ENCODE peak calls at places on chromosomes 5 and 9, in seven cellular contexts. One of them, this sample, is unnamed.

GRCh38 chr5:129909225-129909624 is 5.0 kb downstream of the CHSY3 start:
- DNase-seq in testis: no peak
- DNase-seq in breast epithelium: no peak
- DNase-seq in tibial nerve: no peak
- DNase-seq in sigmoid colon: no peak
- DNase-seq in A549: no peak
- DNase-seq in uterus: no peak
- DNase-seq in this sample: no peak

GRCh38 chr5:112734597-112734996 is 3.1 kb upstream of the APC start:
- DNase-seq in A549: no peak
- DNase-seq in sigmoid colon: no peak
- DNase-seq in tibial nerve: no peak
- DNase-seq in testis: no peak
- DNase-seq in uterus: no peak
- DNase-seq in breast epithelium: no peak
- DNase-seq in this sample: no peak

GRCh38 chr5:133292300-133292699 is 240.5 kb downstream of the HSPA4 start:
- DNase-seq in tibial nerve: no peak
- DNase-seq in sigmoid colon: no peak
- DNase-seq in A549: peak; percentile 50
- DNase-seq in breast epithelium: no peak
- DNase-seq in uterus: no peak
- DNase-seq in testis: no peak
- DNase-seq in this sample: no peak

GRCh38 chr9:2722715-2723114 is 5.4 kb downstream of the KCNV2 start:
- DNase-seq in tibial nerve: no peak
- DNase-seq in uterus: no peak
- DNase-seq in breast epithelium: no peak
- DNase-seq in testis: no peak
- DNase-seq in sigmoid colon: no peak
- DNase-seq in A549: no peak
- DNase-seq in this sample: no peak

GRCh38 chr5:150020249-150020648 is 19.7 kb downstream of the HMGXB3 start:
- DNase-seq in tibial nerve: no peak
- DNase-seq in sigmoid colon: no peak
- DNase-seq in A549: no peak
- DNase-seq in testis: no peak
- DNase-seq in uterus: no peak
- DNase-seq in breast epithelium: no peak
- DNase-seq in this sample: no peak

GRCh38 chr5:63125862-63126261 is 547.2 kb downstream of the LRRC70 start:
- DNase-seq in A549: peak; percentile 24
- DNase-seq in uterus: no peak
- DNase-seq in sigmoid colon: no peak
- DNase-seq in tibial nerve: no peak
- DNase-seq in testis: no peak
- DNase-seq in breast epithelium: no peak
- DNase-seq in this sample: no peak

GRCh38 chr5:79481574-79481973 is 32.4 kb downstream of the HOMER1 start:
- DNase-seq in tibial nerve: no peak
- DNase-seq in breast epithelium: no peak
- DNase-seq in testis: no peak
- DNase-seq in A549: no peak
- DNase-seq in sigmoid colon: no peak
- DNase-seq in uterus: no peak
- DNase-seq in this sample: no peak

GRCh38 chr5:10307206-10308148 is at the start of gene CMBL:
- DNase-seq in sigmoid colon: peak; percentile 69
- DNase-seq in tibial nerve: no peak
- DNase-seq in uterus: peak; percentile 49
- DNase-seq in A549: peak; percentile 64
- DNase-seq in testis: peak; percentile 71
- DNase-seq in breast epithelium: peak; percentile 58
- DNase-seq in this sample: peak; percentile 84

GRCh38 chr9:93017621-93018020 is 40.9 kb upstream of the SUSD3 start:
- DNase-seq in testis: no peak
- DNase-seq in tibial nerve: no peak
- DNase-seq in uterus: no peak
- DNase-seq in sigmoid colon: peak; percentile 42
- DNase-seq in A549: no peak
- DNase-seq in breast epithelium: no peak
- DNase-seq in this sample: peak; percentile 42

GRCh38 chr9:92032891-92033290 is 82.3 kb downstream of the SPTLC1 start:
- DNase-seq in sigmoid colon: no peak
- DNase-seq in tibial nerve: no peak
- DNase-seq in uterus: no peak
- DNase-seq in breast epithelium: no peak
- DNase-seq in testis: no peak
- DNase-seq in A549: no peak
- DNase-seq in this sample: no peak

GRCh38 chr5:181098642-181099452 is 32.1 kb downstream of the OR2V1 start:
- DNase-seq in tibial nerve: no peak
- DNase-seq in A549: peak; percentile 65
- DNase-seq in breast epithelium: no peak
- DNase-seq in uterus: no peak
- DNase-seq in sigmoid colon: no peak
- DNase-seq in testis: no peak
- DNase-seq in this sample: no peak

DNA sequence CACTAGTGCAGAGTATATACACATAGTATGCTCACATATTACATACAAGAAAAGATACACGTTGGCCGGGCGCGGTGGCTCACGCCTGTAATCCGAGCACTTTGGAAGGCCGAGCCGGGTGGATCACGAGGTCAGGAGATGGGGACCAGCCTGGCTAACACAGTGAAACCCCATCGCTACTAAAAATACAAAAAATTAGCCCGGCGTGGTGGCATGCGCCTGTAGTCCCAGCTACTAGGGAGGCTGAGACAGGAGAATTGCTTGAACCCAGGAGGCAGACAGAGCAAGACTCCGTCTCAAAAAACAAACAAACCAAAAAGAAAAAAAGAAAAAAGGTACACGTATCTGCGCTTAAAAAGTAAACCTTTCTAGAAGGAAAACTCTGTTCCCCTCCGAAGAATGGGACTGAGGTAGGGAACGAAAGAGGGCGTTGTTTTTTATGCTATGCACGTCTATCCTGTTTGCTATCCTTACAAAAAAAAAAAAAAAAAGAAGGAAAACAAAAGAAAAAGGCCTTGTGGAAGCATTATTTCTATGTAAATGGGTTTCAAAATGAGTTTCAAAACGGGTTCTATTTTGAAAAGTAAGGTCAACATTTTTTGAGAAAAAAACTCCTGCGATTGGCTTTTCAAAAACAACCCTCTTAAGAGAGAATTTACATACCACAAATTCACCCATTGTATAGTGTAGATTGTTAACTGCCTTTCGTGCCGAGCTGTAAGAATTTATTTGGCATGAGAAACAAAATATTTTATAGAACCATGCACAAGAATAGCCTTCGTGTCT is 1.2 kb downstream of the AK3 start:
- DNase-seq in uterus: no peak
- DNase-seq in breast epithelium: no peak
- DNase-seq in A549: no peak
- DNase-seq in tibial nerve: no peak
- DNase-seq in sigmoid colon: no peak
- DNase-seq in testis: peak; percentile 35
- DNase-seq in this sample: no peak
- TF ChIP-seq CTCF in uterus: no peak
- TF ChIP-seq CTCF in breast epithelium: no peak
- TF ChIP-seq CTCF in A549: no peak
- TF ChIP-seq CTCF in tibial nerve: no peak
- TF ChIP-seq CTCF in sigmoid colon: no peak
- TF ChIP-seq CTCF in testis: no peak
- TF ChIP-seq CTCF in this sample: no peak

GRCh38 chr5:142644640-142645361 is 41.1 kb downstream of the FGF1 start:
- DNase-seq in breast epithelium: no peak
- DNase-seq in uterus: peak; percentile 76
- DNase-seq in A549: peak; percentile 83
- DNase-seq in sigmoid colon: peak; percentile 75
- DNase-seq in testis: no peak
- DNase-seq in tibial nerve: no peak
- DNase-seq in this sample: no peak

GRCh38 chr5:142641681-142642080 is 44.2 kb downstream of the FGF1 start:
- DNase-seq in tibial nerve: no peak
- DNase-seq in testis: no peak
- DNase-seq in uterus: no peak
- DNase-seq in breast epithelium: no peak
- DNase-seq in A549: no peak
- DNase-seq in sigmoid colon: no peak
- DNase-seq in this sample: no peak

GRCh38 chr5:142640316-142641005 is 45.4 kb downstream of the FGF1 start:
- DNase-seq in sigmoid colon: no peak
- DNase-seq in breast epithelium: no peak
- DNase-seq in A549: no peak
- DNase-seq in testis: no peak
- DNase-seq in tibial nerve: no peak
- DNase-seq in uterus: no peak
- DNase-seq in this sample: no peak

GRCh38 chr5:142644127-142644526 is 41.8 kb downstream of the FGF1 start:
- DNase-seq in breast epithelium: no peak
- DNase-seq in sigmoid colon: no peak
- DNase-seq in uterus: no peak
- DNase-seq in tibial nerve: no peak
- DNase-seq in testis: no peak
- DNase-seq in A549: no peak
- DNase-seq in this sample: no peak

DNA sequence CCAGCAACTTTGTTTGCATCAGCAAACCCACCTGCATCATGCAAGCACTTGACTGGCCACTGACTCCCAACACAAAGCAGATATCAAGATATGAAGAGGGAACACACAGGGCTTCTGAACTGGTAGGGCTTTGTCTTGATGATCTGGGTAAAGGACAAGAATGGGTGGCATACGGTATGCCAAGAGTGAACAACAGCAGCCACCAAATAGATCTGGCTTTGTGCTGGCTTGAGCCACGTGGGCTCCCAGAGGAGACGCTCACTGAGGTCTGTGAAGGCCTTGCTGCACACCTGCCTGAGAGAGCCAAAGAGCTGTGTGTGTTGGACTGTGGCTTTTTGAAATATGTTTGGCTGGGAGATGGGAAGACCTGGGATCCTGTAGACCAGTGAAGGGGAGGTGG is 43.5 kb downstream of the FGF1 start:
- DNase-seq in breast epithelium: no peak
- DNase-seq in A549: no peak
- DNase-seq in uterus: no peak
- DNase-seq in testis: no peak
- DNase-seq in tibial nerve: no peak
- DNase-seq in sigmoid colon: no peak
- DNase-seq in this sample: no peak
- H3K27ac ChIP-seq in breast epithelium: no peak overlapping the region
- H3K27ac ChIP-seq in A549: no peak overlapping the region
- H3K27ac ChIP-seq in uterus: no peak overlapping the region
- H3K27ac ChIP-seq in testis: no peak overlapping the region
- H3K27ac ChIP-seq in tibial nerve: no peak overlapping the region
- H3K27ac ChIP-seq in sigmoid colon: peak overlapping the region; percentile 4
- H3K27ac ChIP-seq in this sample: no peak overlapping the region

GRCh38 chr9:86668488-86668887 is 278.8 kb downstream of the GAS1 start:
- DNase-seq in sigmoid colon: no peak
- DNase-seq in uterus: no peak
- DNase-seq in breast epithelium: no peak
- DNase-seq in tibial nerve: no peak
- DNase-seq in A549: no peak
- DNase-seq in testis: no peak
- DNase-seq in this sample: no peak

GRCh38 chr9:86667307-86667706 is 280.0 kb downstream of the GAS1 start:
- DNase-seq in A549: no peak
- DNase-seq in uterus: no peak
- DNase-seq in breast epithelium: no peak
- DNase-seq in testis: no peak
- DNase-seq in sigmoid colon: no peak
- DNase-seq in tibial nerve: no peak
- DNase-seq in this sample: no peak

GRCh38 chr9:86664603-86665002 is 282.7 kb downstream of the GAS1 start:
- DNase-seq in uterus: no peak
- DNase-seq in tibial nerve: no peak
- DNase-seq in sigmoid colon: no peak
- DNase-seq in breast epithelium: no peak
- DNase-seq in testis: no peak
- DNase-seq in A549: no peak
- DNase-seq in this sample: no peak

GRCh38 chr9:86671018-86671417 is 276.3 kb downstream of the GAS1 start:
- DNase-seq in tibial nerve: no peak
- DNase-seq in testis: no peak
- DNase-seq in A549: no peak
- DNase-seq in uterus: no peak
- DNase-seq in sigmoid colon: no peak
- DNase-seq in breast epithelium: no peak
- DNase-seq in this sample: no peak

DNA sequence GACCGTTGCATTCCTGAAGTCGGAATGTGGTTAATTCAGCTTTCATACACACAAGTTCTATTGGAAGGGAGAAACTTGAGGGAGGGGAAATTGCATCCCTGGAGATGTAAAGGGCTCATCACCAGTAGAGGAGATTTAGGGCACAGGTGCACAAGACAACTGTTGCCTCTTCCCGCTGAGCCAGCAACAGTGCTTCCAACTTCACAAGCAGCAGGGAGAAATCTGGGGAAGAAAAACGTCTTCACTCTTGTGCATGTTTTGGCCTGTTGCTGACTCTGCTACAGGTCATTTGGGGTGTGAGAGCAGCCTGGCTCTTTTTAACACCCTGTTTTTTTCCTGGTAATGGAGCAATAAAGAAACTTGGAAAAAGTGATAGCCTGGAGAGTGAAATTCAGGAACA is 277.9 kb downstream of the GAS1 start:
- DNase-seq in tibial nerve: no peak
- DNase-seq in breast epithelium: no peak
- DNase-seq in testis: no peak
- DNase-seq in A549: no peak
- DNase-seq in sigmoid colon: no peak
- DNase-seq in uterus: no peak
- DNase-seq in this sample: no peak
- TF ChIP-seq POLR2A in tibial nerve: no peak
- TF ChIP-seq POLR2A in breast epithelium: no peak
- TF ChIP-seq POLR2A in testis: no peak
- TF ChIP-seq POLR2A in A549: no peak
- TF ChIP-seq POLR2A in sigmoid colon: no peak
- TF ChIP-seq POLR2A in uterus: no peak
- TF ChIP-seq POLR2A in this sample: no peak

DNA sequence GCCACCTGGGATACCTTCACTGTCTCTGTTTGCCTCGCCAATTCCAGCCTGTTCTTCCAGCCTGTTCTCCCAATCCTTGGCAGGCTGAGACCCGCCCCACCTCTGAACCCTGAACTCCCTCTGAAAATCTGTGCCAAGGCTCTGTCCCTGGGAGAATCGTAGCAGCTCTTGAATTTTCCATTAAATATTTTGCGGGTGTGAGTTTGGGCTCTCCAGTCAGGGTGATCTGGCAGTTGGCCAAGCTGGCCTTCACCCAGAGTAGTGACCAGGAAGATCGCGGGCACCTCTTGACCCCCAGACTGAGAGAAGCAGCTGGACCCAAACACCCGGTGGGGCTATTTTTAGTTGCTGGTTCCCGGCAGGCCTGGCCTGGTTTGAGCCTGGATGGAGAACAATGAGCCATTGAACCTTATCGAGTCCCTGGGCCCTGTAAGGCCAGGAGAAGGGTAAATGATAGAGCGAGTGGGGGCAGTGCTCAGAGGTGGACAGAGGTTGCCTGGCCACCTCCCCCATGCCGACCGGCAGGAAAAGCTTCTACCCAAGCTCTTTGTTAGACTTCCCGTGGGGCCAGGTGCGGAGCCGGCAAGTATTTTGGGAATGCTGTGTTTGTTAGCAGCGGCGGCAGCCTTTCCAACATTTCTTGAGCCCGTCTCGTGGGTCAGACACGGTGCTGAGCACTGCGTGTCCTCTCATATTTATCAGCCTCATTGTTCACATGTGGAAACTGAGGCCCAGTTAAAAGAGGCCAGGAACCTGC is 146.2 kb downstream of the RGS3 start:
- DNase-seq in breast epithelium: peak; percentile 71
- DNase-seq in uterus: peak; percentile 77
- DNase-seq in tibial nerve: peak; percentile 84
- DNase-seq in A549: no peak
- DNase-seq in testis: peak; percentile 97
- DNase-seq in sigmoid colon: peak; percentile 85
- DNase-seq in this sample: peak; percentile 87
- TF ChIP-seq CTCF in breast epithelium: no peak
- TF ChIP-seq CTCF in uterus: no peak
- TF ChIP-seq CTCF in tibial nerve: no peak
- TF ChIP-seq CTCF in A549: no peak
- TF ChIP-seq CTCF in testis: no peak
- TF ChIP-seq CTCF in sigmoid colon: no peak
- TF ChIP-seq CTCF in this sample: no peak

This sample was measured in spleen.